ENCODE peak calls at places on chromosomes 7 and 10, in five cellular contexts. U is mesenchymal stem cell, E is H9, M is H1, F is trophoblast cell. G is an unnamed sample.

GRCh38 chr7:81611040-81611439 is 158.8 kb downstream of the HGF start:
- DNase-seq in U (no peak), E (peak; percentile 38), M (no peak), F (no peak), G (no peak)

GRCh38 chr10:23376175-23376787 is 31.7 kb upstream of the C10orf67 start:
- DNase-seq in U (no peak), E (no peak), M (no peak), F (peak; percentile 48), G (no peak)

GRCh38 chr7:105691029-105691691 is 109.9 kb upstream of the EFCAB10 start:
- DNase-seq in U (peak; percentile 93), E (peak; percentile 42), M (no peak), F (peak; percentile 11), G (no peak)

GRCh38 chr10:17921378-17921777 is 30.3 kb upstream of the SLC39A12 start:
- DNase-seq in U (no peak), E (no peak), M (no peak), F (no peak), G (no peak)

GRCh38 chr10:96496281-96496925 is 17.3 kb downstream of the TLL2 start:
- DNase-seq in U (peak; percentile 40), E (peak; percentile 44), M (no peak), F (peak; percentile 61), G (no peak)

GRCh38 chr7:80883188-80884025 is 35.4 kb downstream of the SEMA3C start:
- DNase-seq in U (peak; percentile 95), E (no peak), M (peak; percentile 23), F (peak; percentile 100), G (no peak)

GRCh38 chr10:26622891-26623290 is 74.6 kb upstream of the PDSS1 start:
- DNase-seq in U (no peak), E (no peak), M (no peak), F (no peak), G (no peak)

GRCh38 chr7:7911339-7911738 is 57.3 kb upstream of the GLCCI1 start:
- DNase-seq in U (peak; percentile 77), E (no peak), M (peak; percentile 43), F (peak; percentile 97), G (peak; percentile 35)

GRCh38 chr10:108789911-108790310 is 1133.4 kb downstream of the XPNPEP1 start:
- DNase-seq in U (peak; percentile 72), E (no peak), M (no peak), F (no peak), G (no peak)

GRCh38 chr10:12344375-12345110 is 4.8 kb upstream of the CAMK1D start:
- DNase-seq in U (no peak), E (no peak), M (no peak), F (no peak), G (no peak)

GRCh38 chr7:831596-832291 is 532 bp upstream of the SUN1 start:
- DNase-seq in U (peak; percentile 95), E (no peak), M (no peak), F (peak; percentile 84), G (no peak)

GRCh38 chr7:44796034-44796503 is 412 bp upstream of the PPIA start:
- DNase-seq in U (peak; percentile 66), E (no peak), M (peak; percentile 23), F (peak; percentile 72), G (no peak)

GRCh38 chr7:91326516-91327209 is 62.4 kb downstream of the FZD1 start:
- DNase-seq in U (no peak), E (no peak), M (no peak), F (no peak), G (no peak)

GRCh38 chr10:74022941-74023629 is 25.2 kb downstream of the VCL start:
- DNase-seq in U (no peak), E (no peak), M (no peak), F (no peak), G (no peak)

GRCh38 chr10:53489331-53489730 is 716.7 kb upstream of the MBL2 start:
- DNase-seq in U (no peak), E (no peak), M (no peak), F (no peak), G (no peak)

GRCh38 chr10:86970152-86970886 is 2.0 kb downstream of the ADIRF start:
- DNase-seq in U (peak; percentile 76), E (peak; percentile 76), M (no peak), F (peak; percentile 52), G (no peak)

GRCh38 chr7:35691827-35692307 is 3.1 kb downstream of the HERPUD2 start:
- DNase-seq in U (peak; percentile 62), E (no peak), M (no peak), F (no peak), G (no peak)

GRCh38 chr7:94183289-94183749 is 179.2 kb upstream of the BET1 start:
- DNase-seq in U (peak; percentile 99), E (no peak), M (peak; percentile 3), F (peak; percentile 97), G (peak; percentile 35)

GRCh38 chr10:17918187-17918903 is 33.4 kb upstream of the SLC39A12 start:
- DNase-seq in U (no peak), E (no peak), M (no peak), F (no peak), G (no peak)

GRCh38 chr10:122331615-122332446 is 42.7 kb upstream of the PLEKHA1 start:
- DNase-seq in U (no peak), E (no peak), M (no peak), F (no peak), G (no peak)

GRCh38 chr10:128419466-128420019 is 293.3 kb upstream of the MKI67 start:
- DNase-seq in U (no peak), E (no peak), M (no peak), F (no peak), G (no peak)

GRCh38 chr7:19016140-19016539 is 101.3 kb downstream of the TWIST1 start:
- DNase-seq in U (peak; percentile 54), E (no peak), M (no peak), F (peak; percentile 70), G (no peak)

GRCh38 chr10:131817866-131818509 is 82.8 kb upstream of the PPP2R2D start:
- DNase-seq in U (no peak), E (no peak), M (no peak), F (no peak), G (no peak)

GRCh38 chr7:90455163-90456030 is 14.0 kb upstream of the PTTG1IP2 start:
- DNase-seq in U (peak; percentile 60), E (no peak), M (no peak), F (peak; percentile 75), G (peak; percentile 17)

GRCh38 chr10:88241501-88241900 is 341.6 kb downstream of the RNLS start:
- DNase-seq in U (no peak), E (no peak), M (no peak), F (no peak), G (no peak)

GRCh38 chr10:127343831-127344230 is 147.4 kb upstream of the INSYN2A start:
- DNase-seq in U (no peak), E (no peak), M (no peak), F (peak; percentile 71), G (no peak)

GRCh38 chr7:91228927-91229326 is 35.3 kb upstream of the FZD1 start:
- DNase-seq in U (peak; percentile 13), E (no peak), M (no peak), F (no peak), G (no peak)

GRCh38 chr7:28701731-28702130 is 256.4 kb downstream of the TRIL start:
- DNase-seq in U (no peak), E (no peak), M (no peak), F (no peak), G (no peak)

GRCh38 chr7:28698744-28699291 is 259.3 kb downstream of the TRIL start:
- DNase-seq in U (no peak), E (no peak), M (no peak), F (no peak), G (no peak)

GRCh38 chr7:28703054-28703765 is 254.9 kb downstream of the TRIL start:
- DNase-seq in U (no peak), E (no peak), M (no peak), F (no peak), G (no peak)

GRCh38 chr7:28700084-28700483 is 258.0 kb downstream of the TRIL start:
- DNase-seq in U (no peak), E (no peak), M (no peak), F (no peak), G (no peak)

DNA sequence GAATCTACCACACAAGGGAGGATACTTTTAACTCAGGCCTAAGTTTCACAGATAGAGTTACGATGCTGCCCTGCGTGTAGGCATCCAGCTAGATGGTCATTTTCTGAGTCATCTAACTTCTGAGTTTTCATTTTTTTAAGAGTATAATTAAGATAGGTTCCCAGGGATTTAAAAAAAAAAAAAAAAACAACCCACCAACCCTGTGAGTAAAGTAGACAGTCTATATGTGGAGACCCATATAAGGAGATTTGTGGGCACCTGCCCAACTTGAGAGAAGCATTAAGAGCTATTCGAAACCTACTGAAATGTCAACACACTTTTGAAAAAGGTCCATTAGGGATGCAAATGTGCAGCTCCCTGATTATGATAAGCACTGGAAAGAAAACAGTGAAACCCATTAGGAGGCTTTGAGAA is 257.3 kb downstream of the TRIL start:
- DNase-seq in U (no peak), E (no peak), M (no peak), F (no peak), G (no peak)
- H3K27ac ChIP-seq in U (no peak overlapping the region), E (no peak overlapping the region), M (no peak overlapping the region), F (no peak overlapping the region), G (no peak overlapping the region)

GRCh38 chr7:3942778-3943177 is 641.7 kb downstream of the SDK1 start:
- DNase-seq in U (no peak), E (no peak), M (no peak), F (no peak), G (no peak)
- H3K9ac ChIP-seq in U (no peak overlapping the region), E (no peak overlapping the region), M (no peak overlapping the region), F (no peak overlapping the region), G (no peak overlapping the region)

GRCh38 chr7:121608785-121609184 is 212.7 kb upstream of the FAM3C start:
- DNase-seq in U (no peak), E (no peak), M (no peak), F (no peak), G (no peak)
- H2BK12ac ChIP-seq in U (no peak overlapping the region), E (no peak overlapping the region), M (no peak overlapping the region), F (no peak overlapping the region), G (no peak overlapping the region)

GRCh38 chr7:73613954-73614735 is 10.2 kb downstream of the MLXIPL start:
- DNase-seq in U (no peak), E (no peak), M (no peak), F (no peak), G (no peak)

GRCh38 chr7:73610105-73610504 is 14.2 kb downstream of the MLXIPL start:
- DNase-seq in U (no peak), E (no peak), M (no peak), F (no peak), G (no peak)

GRCh38 chr7:73611017-73611555 is 13.2 kb downstream of the MLXIPL start:
- DNase-seq in U (no peak), E (peak; percentile 57), M (no peak), F (no peak), G (no peak)

GRCh38 chr7:73615886-73616285 is 8.4 kb downstream of the MLXIPL start:
- DNase-seq in U (no peak), E (peak; percentile 57), M (no peak), F (no peak), G (no peak)

DNA sequence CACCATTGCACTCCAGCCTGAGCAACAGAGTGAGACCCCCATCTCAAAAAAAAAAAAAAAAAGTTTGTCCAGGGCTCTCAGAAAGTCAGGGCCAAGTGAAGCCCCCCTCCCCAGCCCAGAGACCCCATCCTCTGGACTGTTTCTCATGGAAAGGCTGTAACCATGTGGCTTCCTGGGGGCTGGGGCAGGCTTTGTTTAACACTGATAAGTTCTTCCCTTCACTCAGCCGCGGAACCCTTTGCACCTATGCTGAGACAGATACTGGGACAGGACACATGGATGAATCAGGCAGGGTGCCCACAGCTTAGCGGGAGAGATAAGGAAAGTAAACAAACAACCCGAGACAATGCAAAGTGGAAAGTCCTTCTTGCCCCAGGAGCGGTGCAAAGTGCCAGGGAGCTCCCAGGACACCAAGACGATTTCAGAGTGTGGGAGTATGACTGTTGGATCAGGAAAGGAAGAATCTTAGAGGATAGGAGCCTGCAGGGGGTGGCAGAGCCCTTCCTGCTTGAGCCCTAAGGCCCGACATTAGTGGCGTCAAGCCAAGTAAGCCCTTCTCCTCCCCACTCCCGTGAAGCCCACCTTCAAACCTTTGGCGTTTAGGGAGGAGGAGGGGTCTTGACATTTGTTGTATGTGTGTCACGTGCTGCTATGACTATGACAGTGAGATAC is 11.6 kb downstream of the MLXIPL start:
- DNase-seq in U (peak; percentile 36), E (no peak), M (no peak), F (peak; percentile 57), G (no peak)
- H3K27ac ChIP-seq in U (no peak overlapping the region), E (no peak overlapping the region), M (no peak overlapping the region), F (no peak overlapping the region), G (no peak overlapping the region)

G was measured in neuronal stem cell.